ENCODE peak calls at places on chromosome 9, in nine cellular contexts. E is NCI-H1105 treated with DMSO at 0.1 percent for 48 hours; K is T-helper 2 cell; H is WTC11; X is endothelial cell; R is Peyer's patch; L is uterus; S is stimulated activated CD4-positive, alpha-beta T cell treated with anti-CD3 and anti-CD28 coated beads, Interleukin-2, amount 100 ng/mL, for 48 hours; Q is left ventricle myocardium inferior. C is an unnamed sample.
A peak's percentile ranks its signal among the peaks of the same experiment; 100 is the strongest.

GRCh38 chr9:117704024-117704575 is at the start of gene TLR4:
- DNase-seq in E (no peak), K (no peak), H (peak; percentile 12), X (peak; percentile 22), R (peak; percentile 62), L (peak; percentile 51), S (no peak), Q (peak; percentile 69), C (no peak)

GRCh38 chr9:42852133-42852532 is 668.7 kb downstream of the SPATA31A6 start:
- DNase-seq in E (peak; percentile 53), K (no peak), H (peak; percentile 90), X (peak; percentile 49), R (peak; percentile 44), L (no peak), S (peak; percentile 1), Q (no peak), C (no peak)

GRCh38 chr9:74555015-74555414 is 57.9 kb downstream of the RORB start:
- DNase-seq in E (no peak), K (no peak), H (no peak), X (no peak), R (no peak), L (no peak), S (no peak), Q (no peak), C (no peak)

GRCh38 chr9:129166962-129167557 is 11.0 kb downstream of the IER5L start:
- DNase-seq in E (no peak), K (no peak), H (peak; percentile 67), X (no peak), R (peak; percentile 86), L (peak; percentile 79), S (no peak), Q (peak; percentile 71), C (peak; percentile 90)

GRCh38 chr9:83472764-83473163 is 65.4 kb downstream of the FRMD3 start:
- DNase-seq in E (no peak), K (no peak), H (no peak), X (no peak), R (no peak), L (no peak), S (no peak), Q (no peak), C (no peak)

GRCh38 chr9:127392976-127393375 is 4.0 kb upstream of the SLC2A8 start:
- DNase-seq in E (no peak), K (no peak), H (no peak), X (no peak), R (no peak), L (peak; percentile 11), S (no peak), Q (no peak), C (no peak)

GRCh38 chr9:4967521-4967920 is 17.6 kb upstream of the JAK2 start:
- DNase-seq in E (no peak), K (no peak), H (no peak), X (no peak), R (no peak), L (no peak), S (no peak), Q (no peak), C (no peak)

GRCh38 chr9:121559183-121559582 is 59.5 kb upstream of the GGTA1 start:
- DNase-seq in E (no peak), K (no peak), H (no peak), X (no peak), R (no peak), L (no peak), S (no peak), Q (no peak), C (no peak)

GRCh38 chr9:134892820-134893420 is 12.3 kb downstream of the FCN2 start:
- DNase-seq in E (no peak), K (no peak), H (no peak), X (no peak), R (peak; percentile 16), L (peak; percentile 8), S (no peak), Q (no peak), C (no peak)

GRCh38 chr9:13064676-13065075 is 214.8 kb downstream of the MPDZ start:
- DNase-seq in E (no peak), K (no peak), H (no peak), X (no peak), R (no peak), L (no peak), S (no peak), Q (no peak), C (no peak)

GRCh38 chr9:84617415-84617814 is 52.1 kb upstream of the NTRK2 start:
- DNase-seq in E (peak; percentile 85), K (no peak), H (no peak), X (no peak), R (no peak), L (no peak), S (no peak), Q (no peak), C (no peak)

GRCh38 chr9:4371108-4371507 is 71.2 kb upstream of the GLIS3 start:
- DNase-seq in E (no peak), K (no peak), H (no peak), X (no peak), R (no peak), L (no peak), S (no peak), Q (no peak), C (no peak)

GRCh38 chr9:107054146-107054545 is 191.2 kb downstream of the ZNF462 start:
- DNase-seq in E (no peak), K (no peak), H (no peak), X (no peak), R (no peak), L (no peak), S (no peak), Q (no peak), C (no peak)

GRCh38 chr9:69745716-69746538 is 13.9 kb downstream of the PTAR1 start:
- DNase-seq in E (no peak), K (no peak), H (no peak), X (no peak), R (no peak), L (no peak), S (no peak), Q (no peak), C (no peak)

GRCh38 chr9:92181296-92181695 is 66.1 kb upstream of the SPTLC1 start:
- DNase-seq in E (no peak), K (no peak), H (no peak), X (no peak), R (no peak), L (no peak), S (no peak), Q (no peak), C (no peak)

GRCh38 chr9:124427281-124427680 is 12.0 kb upstream of the PSMB7 start:
- DNase-seq in E (no peak), K (no peak), H (no peak), X (no peak), R (no peak), L (no peak), S (no peak), Q (no peak), C (no peak)

GRCh38 chr9:116422119-116422979 is 264.8 kb upstream of the TRIM32 start:
- DNase-seq in E (no peak), K (no peak), H (no peak), X (no peak), R (no peak), L (no peak), S (no peak), Q (no peak), C (no peak)

GRCh38 chr9:133979124-133979920 is 12.8 kb downstream of the VAV2 start:
- DNase-seq in E (no peak), K (no peak), H (peak; percentile 12), X (peak; percentile 60), R (peak; percentile 49), L (no peak), S (no peak), Q (peak; percentile 62), C (no peak)

GRCh38 chr9:69471433-69471832 is 146.4 kb downstream of the ENTREP1 start:
- DNase-seq in E (peak; percentile 30), K (no peak), H (no peak), X (no peak), R (no peak), L (no peak), S (no peak), Q (no peak), C (no peak)

GRCh38 chr9:98280574-98280973 is 25.1 kb upstream of the TBC1D2 start:
- DNase-seq in E (peak; percentile 7), K (no peak), H (no peak), X (no peak), R (no peak), L (no peak), S (no peak), Q (no peak), C (no peak)

GRCh38 chr9:134243778-134244467 is 79.6 kb upstream of the RNU6ATAC start:
- DNase-seq in E (no peak), K (no peak), H (no peak), X (no peak), R (no peak), L (no peak), S (peak; percentile 7), Q (no peak), C (no peak)

GRCh38 chr9:96617439-96618185 is 2.0 kb downstream of the CDC14B start:
- DNase-seq in E (no peak), K (no peak), H (peak; percentile 38), X (peak; percentile 14), R (no peak), L (no peak), S (no peak), Q (no peak), C (no peak)

GRCh38 chr9:124621371-124622328 is 114.5 kb upstream of the NR5A1 start:
- DNase-seq in E (no peak), K (no peak), H (no peak), X (no peak), R (no peak), L (no peak), S (no peak), Q (no peak), C (no peak)

C was measured in NCI-H510A.